ENCODE peak calls at places on chromosomes 7 and 10, in ten cellular contexts. T, G, M, H, A, K, X, N, O and I are unnamed samples.

GRCh38 chr10:133401981-133402725 is 8.2 kb downstream of the MTG1 start:
- DNase-seq in T (no peak), A (no peak), K (no peak), N (peak; percentile 15), O (no peak), X (no peak), M (no peak), G (no peak), H (peak; percentile 42), I (no peak)

GRCh38 chr10:99484626-99485581 is 47.8 kb upstream of the NKX2-3 start:
- DNase-seq in N (no peak), M (no peak), A (no peak), H (no peak), O (no peak), G (peak; percentile 53), T (no peak), X (peak; percentile 46), K (no peak), I (no peak)

GRCh38 chr10:90197766-90198165 is 496.4 kb downstream of the KIF20B start:
- DNase-seq in T (peak; percentile 43), O (no peak), N (no peak), A (no peak), G (peak; percentile 46), M (no peak), H (no peak), X (peak; percentile 36), K (no peak), I (no peak)

GRCh38 chr10:91385686-91386085 is 24.5 kb upstream of the HECTD2 start:
- DNase-seq in T (no peak), A (no peak), G (no peak), O (no peak), K (no peak), X (no peak), M (no peak), N (no peak), H (no peak), I (no peak)

GRCh38 chr7:1229334-1229935 is 3.2 kb upstream of the UNCX start:
- DNase-seq in G (no peak), H (no peak), T (no peak), N (no peak), A (no peak), O (no peak), K (peak; percentile 29), X (no peak), M (no peak), I (no peak)

GRCh38 chr7:105581066-105581811 is at the start of gene EFCAB10:
- DNase-seq in T (peak; percentile 68), H (peak; percentile 87), O (no peak), K (peak; percentile 95), X (peak; percentile 18), G (no peak), M (peak; percentile 77), N (peak; percentile 70), A (no peak), I (peak; percentile 55)

GRCh38 chr7:152464312-152465117 is 28.7 kb upstream of the KMT2C start:
- DNase-seq in X (peak; percentile 70), G (peak; percentile 59), O (peak; percentile 84), T (peak; percentile 56), M (peak; percentile 75), A (peak; percentile 14), K (peak; percentile 81), N (peak; percentile 76), H (peak; percentile 86), I (peak; percentile 81)

GRCh38 chr7:34081931-34082330 is 176.6 kb downstream of the BMPER start:
- DNase-seq in K (no peak), A (no peak), T (no peak), O (no peak), X (no peak), G (no peak), N (no peak), H (no peak), M (no peak), I (no peak)

GRCh38 chr7:28455486-28455885 is 43.2 kb downstream of the CREB5 start:
- DNase-seq in X (no peak), N (no peak), K (no peak), M (no peak), A (no peak), H (no peak), T (no peak), O (no peak), G (no peak), I (no peak)

GRCh38 chr7:101916041-101916800 is 98.8 kb downstream of the CUX1 start:
- DNase-seq in K (no peak), A (no peak), O (no peak), X (no peak), G (no peak), T (no peak), M (no peak), H (no peak), N (no peak), I (no peak)

GRCh38 chr7:75662579-75663301 is 76.0 kb downstream of the HIP1 start:
- DNase-seq in M (no peak), O (no peak), K (no peak), T (no peak), N (no peak), X (no peak), G (no peak), A (no peak), H (no peak), I (no peak)
- TF ChIP-seq CTCF in M (no peak), O (no peak), K (no peak), T (no peak), N (no peak), X (no peak), G (no peak), A (no peak), H (no peak), I (no peak)

DNA sequence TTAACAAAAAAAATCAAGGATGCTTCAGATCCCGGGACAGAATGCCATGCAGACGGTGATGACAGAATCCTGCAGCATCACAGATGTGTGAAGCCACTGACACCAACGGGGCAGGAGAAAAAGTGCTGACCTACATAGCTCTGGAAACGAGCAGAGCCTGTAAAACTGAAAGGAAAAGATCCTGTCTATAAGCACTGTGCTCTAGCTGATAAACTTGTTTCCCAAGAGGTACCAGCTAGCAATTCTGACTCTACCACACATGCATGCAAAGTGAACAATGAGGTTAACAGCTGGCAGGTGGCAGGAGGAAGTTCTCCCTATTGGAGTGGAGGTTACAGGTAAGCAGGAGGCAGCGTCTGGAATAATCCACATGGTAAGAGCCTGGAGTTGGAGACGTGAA is 75.6 kb downstream of the PTPRN2 start:
- DNase-seq in H (no peak), T (no peak), M (no peak), K (no peak), G (no peak), O (no peak), A (no peak), X (no peak), N (no peak), I (no peak)
- H3K27ac ChIP-seq in H (no peak overlapping the region), T (no peak overlapping the region), M (no peak overlapping the region), K (no peak overlapping the region), G (no peak overlapping the region), O (no peak overlapping the region), A (no peak overlapping the region), X (no peak overlapping the region), N (no peak overlapping the region), I (no peak overlapping the region)

GRCh38 chr10:22417736-22418268 is 72.5 kb downstream of the SPAG6 start:
- DNase-seq in A (no peak), M (no peak), H (no peak), X (no peak), T (no peak), G (no peak), K (no peak), O (no peak), N (no peak), I (no peak)
- TF ChIP-seq CTCF in A (no peak), M (no peak), H (no peak), X (no peak), T (no peak), G (no peak), K (no peak), O (no peak), N (no peak), I (no peak)

GRCh38 chr10:17219024-17219423 is 9.0 kb upstream of the VIM start:
- DNase-seq in K (no peak), O (no peak), X (no peak), A (no peak), G (no peak), N (no peak), M (no peak), T (no peak), H (no peak), I (no peak)
- H3K27ac ChIP-seq in K (no peak overlapping the region), O (no peak overlapping the region), X (peak overlapping the region; percentile 52), A (no peak overlapping the region), G (no peak overlapping the region), N (no peak overlapping the region), M (no peak overlapping the region), T (peak overlapping the region; percentile 98), H (no peak overlapping the region), I (no peak overlapping the region)

GRCh38 chr10:117710181-117710798 is 167.7 kb downstream of the EMX2 start:
- DNase-seq in G (no peak), T (no peak), N (no peak), H (no peak), O (no peak), A (no peak), X (no peak), M (no peak), K (no peak), I (no peak)
- TF ChIP-seq CTCF in G (peak; percentile 47), T (no peak), N (no peak), H (no peak), O (peak; percentile 32), A (no peak), X (no peak), M (no peak), K (no peak), I (peak; percentile 3)

GRCh38 chr7:139366400-139366799 is 6.7 kb downstream of the LUC7L2 start:
- DNase-seq in X (no peak), H (no peak), M (no peak), T (no peak), K (no peak), O (no peak), N (no peak), G (no peak), A (no peak), I (no peak)
- H3K27ac ChIP-seq in X (no peak overlapping the region), H (no peak overlapping the region), M (no peak overlapping the region), T (no peak overlapping the region), K (no peak overlapping the region), O (no peak overlapping the region), N (no peak overlapping the region), G (no peak overlapping the region), A (no peak overlapping the region), I (no peak overlapping the region)